ENCODE peak calls at places on chromosomes 6 and 20, in four cellular contexts. Q, O, I and W are unnamed samples. For H3K36me3, the result is how much of the 10 kb centered on the place peaks cover.

GRCh38 chr20:58228484-58229197 is at the start of gene ANKRD60:
- DNase-seq in Q (no peak), O (no peak), I (peak), W (no peak)

GRCh38 chr6:74931567-74931966 is 274.3 kb downstream of the COL12A1 start:
- DNase-seq in Q (no peak), O (no peak), I (no peak), W (no peak)

GRCh38 chr6:89610149-89610642 is 28.4 kb downstream of the LYRM2 start:
- DNase-seq in Q (peak), O (no peak), I (peak), W (peak)

GRCh38 chr20:62703853-62704228 is 4.8 kb upstream of the NTSR1 start:
- DNase-seq in Q (no peak), O (no peak), I (no peak), W (no peak)

GRCh38 chr6:8758412-8758811 is 323.1 kb upstream of the SLC35B3 start:
- DNase-seq in Q (no peak), O (no peak), I (no peak), W (no peak)

GRCh38 chr6:158340252-158340651 is 28.0 kb downstream of the TULP4 start:
- DNase-seq in Q (no peak), O (no peak), I (no peak), W (no peak)

GRCh38 chr20:63567382-63568169 is 6.5 kb downstream of the HELZ2 start:
- DNase-seq in Q (peak), O (no peak), I (no peak), W (no peak)

GRCh38 chr6:163021054-163021453 is 293.3 kb downstream of the PACRG start:
- DNase-seq in Q (no peak), O (no peak), I (no peak), W (no peak)

GRCh38 chr6:144758602-144759001 is 473.5 kb downstream of the UTRN start:
- DNase-seq in Q (no peak), O (no peak), I (no peak), W (no peak)

GRCh38 chr6:12957321-12958051 is 240.9 kb downstream of the PHACTR1 start:
- DNase-seq in Q (no peak), O (no peak), I (peak), W (no peak)

GRCh38 chr6:11322252-11322885 is 89.9 kb upstream of the NEDD9 start:
- DNase-seq in Q (no peak), O (no peak), I (no peak), W (no peak)

GRCh38 chr6:20402181-20403079 is 751 bp downstream of the E2F3 start:
- DNase-seq in Q (no peak), O (no peak), I (peak), W (no peak)

GRCh38 chr6:6466967-6467761 is 121.4 kb upstream of the LY86 start:
- DNase-seq in Q (no peak), O (no peak), I (no peak), W (no peak)

GRCh38 chr6:139863356-139863755 is 488.9 kb upstream of the CITED2 start:
- DNase-seq in Q (no peak), O (no peak), I (no peak), W (no peak)

GRCh38 chr6:100099189-100100074 is 105.4 kb upstream of the MCHR2 start:
- DNase-seq in Q (no peak), O (no peak), I (peak), W (no peak)

GRCh38 chr6:169795196-169795595 is 43.8 kb downstream of the ERMARD start:
- DNase-seq in Q (no peak), O (no peak), I (no peak), W (no peak)

GRCh38 chr6:138026342-138026741 is 80.9 kb downstream of the PERP start:
- DNase-seq in Q (no peak), O (no peak), I (no peak), W (no peak)

GRCh38 chr20:46975976-46976375 is 81.3 kb downstream of the EYA2 start:
- DNase-seq in Q (no peak), O (no peak), I (no peak), W (no peak)

GRCh38 chr6:31778999-31779885 is 2.1 kb upstream of the VWA7 start:
- DNase-seq in Q (no peak), O (no peak), I (no peak), W (no peak)

GRCh38 chr6:43076928-43077809 is 1.1 kb downstream of the PTK7 start:
- DNase-seq in Q (no peak), O (no peak), I (peak), W (no peak)

GRCh38 chr6:157405986-157406385 is 25.0 kb downstream of the ZDHHC14 start:
- DNase-seq in Q (no peak), O (no peak), I (no peak), W (no peak)

GRCh38 chr20:41631826-41632225 is 13.6 kb upstream of the CHD6 start:
- DNase-seq in Q (no peak), O (no peak), I (no peak), W (no peak)

GRCh38 chr20:61499859-61500258 is 247.8 kb downstream of the CDH4 start:
- DNase-seq in Q (no peak), O (no peak), I (no peak), W (no peak)

GRCh38 chr6:142478117-142478516 is 176.3 kb downstream of the ADGRG6 start:
- DNase-seq in Q (no peak), O (no peak), I (no peak), W (peak)

GRCh38 chr20:37346526-37347346 is 796 bp downstream of the SRC start:
- DNase-seq in Q (no peak), O (no peak), I (peak), W (no peak)

GRCh38 chr20:62578294-62578897 is 63.9 kb upstream of the SLCO4A1 start:
- DNase-seq in Q (no peak), O (no peak), I (peak), W (no peak)

GRCh38 chr6:101401792-101402617 is 8.5 kb downstream of the GRIK2 start:
- DNase-seq in Q (no peak), O (no peak), I (peak), W (no peak)

GRCh38 chr6:137271245-137272183 is 52.3 kb upstream of the IFNGR1 start:
- DNase-seq in Q (no peak), O (no peak), I (peak), W (peak)

GRCh38 chr6:25640446-25640845 is 11.6 kb upstream of the SCGN start:
- DNase-seq in Q (no peak), O (no peak), I (no peak), W (no peak)

GRCh38 chr20:9416421-9416820 is 98.0 kb upstream of the LAMP5 start:
- DNase-seq in Q (no peak), O (no peak), I (no peak), W (no peak)

GRCh38 chr6:17102258-17102870 is 514 bp downstream of the STMND1 start:
- DNase-seq in Q (no peak), O (no peak), I (no peak), W (no peak)

GRCh38 chr6:17015551-17016381 is 86.1 kb upstream of the STMND1 start:
- DNase-seq in Q (no peak), O (no peak), I (no peak), W (no peak)

GRCh38 chr20:44069203-44069931 is 117.6 kb downstream of the JPH2 start:
- DNase-seq in Q (peak), O (no peak), I (no peak), W (no peak)

GRCh38 chr6:169232507-169232931 is 21.1 kb downstream of the THBS2 start:
- DNase-seq in Q (no peak), O (no peak), I (no peak), W (no peak)

GRCh38 chr6:33297406-33297955 is 1.3 kb downstream of the RGL2 start:
- DNase-seq in Q (no peak), O (no peak), I (peak), W (no peak)

GRCh38 chr6:1789092-1789491 is 179.4 kb downstream of the FOXC1 start:
- DNase-seq in Q (no peak), O (no peak), I (no peak), W (no peak)

GRCh38 chr6:71387179-71387578 is 98.6 kb downstream of the OGFRL1 start:
- DNase-seq in Q (no peak), O (no peak), I (no peak), W (no peak)

GRCh38 chr20:21767739-21768223 is 62.3 kb downstream of the PAX1 start:
- DNase-seq in Q (no peak), O (peak), I (peak), W (peak)

GRCh38 chr6:166546653-166547052 is 39.8 kb downstream of the RAMACL start:
- DNase-seq in Q (no peak), O (no peak), I (no peak), W (no peak)
- H3K9ac ChIP-seq in Q (no peak), O (no peak), I (no peak), W (no peak)

DNA sequence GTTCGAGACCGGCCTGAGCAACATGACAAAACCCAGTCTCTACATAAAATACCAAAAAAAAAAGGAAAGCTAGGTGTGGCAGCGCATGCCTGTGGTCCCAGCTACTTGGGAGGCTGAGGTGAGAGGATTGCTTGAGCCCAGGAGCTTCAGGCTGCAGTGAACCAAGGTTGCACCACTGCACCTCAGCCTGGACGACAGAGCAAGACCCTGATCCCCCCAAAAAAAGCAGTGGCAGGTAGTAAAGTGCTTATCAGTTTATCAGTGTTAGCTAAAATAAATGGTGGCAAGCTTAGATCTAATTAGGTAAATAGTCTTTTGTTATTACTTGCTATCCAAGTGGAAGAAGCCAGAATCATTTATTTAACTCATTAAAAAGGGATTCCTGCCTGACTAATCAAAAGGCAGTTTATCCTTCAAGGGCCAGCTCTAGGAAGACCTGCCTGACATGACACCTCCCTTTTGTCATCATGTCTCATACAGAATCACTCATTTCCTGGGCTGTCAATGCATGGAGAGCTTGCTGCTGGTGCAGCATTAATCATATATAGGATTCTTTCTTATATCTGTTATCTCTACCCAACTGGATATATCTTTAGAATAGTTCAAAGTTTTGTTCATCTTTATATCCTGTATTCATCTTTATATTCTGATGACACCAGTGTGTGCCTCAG is 9.6 kb downstream of the DSTN start:
- DNase-seq in Q (no peak), O (no peak), I (no peak), W (no peak)
- TF ChIP-seq YY1 in Q (no peak), O (no peak), I (no peak), W (no peak)

GRCh38 chr6:39021041-39021440 is 27.5 kb upstream of the GLP1R start:
- DNase-seq in Q (no peak), O (no peak), I (no peak), W (no peak)
- H3K36me3 ChIP-seq in Q (under half), O (under half), I (under half), W (under half)

GRCh38 chr6:56246544-56246940 is 838 bp downstream of the COL21A1 start:
- DNase-seq in Q (no peak), O (peak), I (no peak), W (no peak)
- H3K9ac ChIP-seq in Q (no peak), O (peak), I (no peak), W (no peak)

GRCh38 chr6:118896339-118897136 is 2.6 kb downstream of the ASF1A start:
- DNase-seq in Q (no peak), O (no peak), I (peak), W (no peak)
- TF ChIP-seq YY1 in Q (peak), O (no peak), I (peak), W (no peak)

GRCh38 chr6:53411451-53411850 is 62.7 kb upstream of the ELOVL5 start:
- DNase-seq in Q (no peak), O (no peak), I (no peak), W (no peak)

GRCh38 chr6:53412316-53412715 is 63.6 kb upstream of the ELOVL5 start:
- DNase-seq in Q (no peak), O (no peak), I (no peak), W (no peak)

GRCh38 chr6:53412751-53413150 is 64.0 kb upstream of the ELOVL5 start:
- DNase-seq in Q (no peak), O (no peak), I (no peak), W (no peak)

GRCh38 chr6:53410508-53411258 is 61.9 kb upstream of the ELOVL5 start:
- DNase-seq in Q (peak), O (no peak), I (peak), W (no peak)

GRCh38 chr6:53408826-53409225 is 60.1 kb upstream of the ELOVL5 start:
- DNase-seq in Q (no peak), O (no peak), I (no peak), W (no peak)
- H3K36me3 ChIP-seq in Q (under half), O (under half), I (under half), W (under half)

GRCh38 chr6:143674466-143675114 is 3.2 kb upstream of the PHACTR2 start:
- DNase-seq in Q (no peak), O (no peak), I (no peak), W (no peak)
- H3K9ac ChIP-seq in Q (no peak), O (no peak), I (peak), W (no peak)

DNA sequence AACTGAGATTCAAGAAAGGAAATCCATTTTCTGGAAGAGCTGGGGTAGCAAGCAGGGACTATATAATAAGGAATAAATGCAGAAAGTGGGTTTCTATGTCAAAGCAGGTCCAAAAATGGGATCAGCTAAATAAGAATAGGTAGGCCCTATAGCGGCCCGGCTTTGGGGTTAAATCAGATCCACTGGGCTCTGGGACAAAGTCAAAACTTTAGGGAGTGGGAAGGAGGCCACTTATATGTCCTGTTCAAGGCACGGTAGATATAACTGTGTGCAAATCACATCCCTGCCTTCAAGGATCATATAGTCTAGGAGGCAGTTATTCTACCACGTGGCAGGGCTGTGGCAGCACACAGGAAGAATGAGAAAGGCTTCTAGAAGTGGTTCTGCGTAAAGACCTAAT is 191.4 kb upstream of the CDYL start:
- DNase-seq in Q (no peak), O (no peak), I (no peak), W (no peak)
- TF ChIP-seq YY1 in Q (no peak), O (no peak), I (no peak), W (no peak)

DNA sequence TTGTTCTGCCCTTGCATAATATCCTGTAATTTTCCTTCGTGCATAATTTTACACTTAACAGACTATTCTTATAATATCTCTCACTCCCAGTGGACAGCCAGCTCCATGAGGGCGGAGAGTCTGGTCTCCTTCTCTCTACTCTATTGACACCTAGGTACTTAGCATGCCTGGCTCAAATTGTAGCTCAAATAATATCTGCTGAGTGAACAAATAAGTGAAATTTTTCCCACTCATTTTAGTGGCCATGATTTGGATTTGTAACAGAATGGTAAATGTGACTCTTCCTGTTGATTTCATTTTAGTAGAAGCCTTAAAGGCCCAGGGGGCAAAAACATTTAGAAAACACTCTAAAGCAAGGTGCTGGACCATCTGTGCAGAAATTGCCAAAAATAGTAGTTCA is 7.8 kb upstream of the DOK5 start:
- DNase-seq in Q (no peak), O (no peak), I (no peak), W (no peak)
- H3K36me3 ChIP-seq in Q (under half), O (under half), I (under half), W (under half)